ENCODE peak calls at places on chromosomes 2 and 18, in four cellular contexts. One of them, this sample, is unnamed.

GRCh38 chr2:8149985-8150547 is 531.8 kb upstream of the ID2 start:
- DNase-seq in right cardiac atrium: no peak
- DNase-seq in tibial artery: no peak
- DNase-seq in fibroblast of lung: peak; percentile 87
- DNase-seq in this sample: no peak

GRCh38 chr2:72989770-72990556 is 72.6 kb downstream of the EMX1 start:
- DNase-seq in fibroblast of lung: peak; percentile 60
- DNase-seq in right cardiac atrium: peak; percentile 79
- DNase-seq in tibial artery: peak; percentile 69
- DNase-seq in this sample: no peak

GRCh38 chr18:13889661-13890060 is 25.7 kb downstream of the MC2R start:
- DNase-seq in tibial artery: no peak
- DNase-seq in fibroblast of lung: peak; percentile 56
- DNase-seq in right cardiac atrium: no peak
- DNase-seq in this sample: no peak

GRCh38 chr2:161842751-161843433 is 218.7 kb downstream of the SLC4A10 start:
- DNase-seq in tibial artery: no peak
- DNase-seq in right cardiac atrium: no peak
- DNase-seq in fibroblast of lung: no peak
- DNase-seq in this sample: no peak

GRCh38 chr2:126792186-126792585 is 106.5 kb upstream of the TEX51 start:
- DNase-seq in fibroblast of lung: no peak
- DNase-seq in right cardiac atrium: no peak
- DNase-seq in tibial artery: peak; percentile 39
- DNase-seq in this sample: no peak

GRCh38 chr2:55391155-55391554 is 28.5 kb downstream of the CCDC88A start:
- DNase-seq in tibial artery: no peak
- DNase-seq in right cardiac atrium: no peak
- DNase-seq in fibroblast of lung: no peak
- DNase-seq in this sample: no peak

GRCh38 chr2:28765316-28765715 is 13.7 kb downstream of the PPP1CB start:
- DNase-seq in fibroblast of lung: peak; percentile 47
- DNase-seq in tibial artery: no peak
- DNase-seq in right cardiac atrium: no peak
- DNase-seq in this sample: no peak

GRCh38 chr18:13268035-13268700 is 49.6 kb downstream of the LDLRAD4 start:
- DNase-seq in right cardiac atrium: no peak
- DNase-seq in tibial artery: no peak
- DNase-seq in fibroblast of lung: peak; percentile 86
- DNase-seq in this sample: no peak

GRCh38 chr2:178457390-178457886 is 6.3 kb downstream of the PJVK start:
- DNase-seq in right cardiac atrium: no peak
- DNase-seq in fibroblast of lung: no peak
- DNase-seq in tibial artery: no peak
- DNase-seq in this sample: no peak

GRCh38 chr2:215537621-215538020 is 101.8 kb upstream of the FN1 start:
- DNase-seq in tibial artery: no peak
- DNase-seq in right cardiac atrium: no peak
- DNase-seq in fibroblast of lung: no peak
- DNase-seq in this sample: no peak

DNA sequence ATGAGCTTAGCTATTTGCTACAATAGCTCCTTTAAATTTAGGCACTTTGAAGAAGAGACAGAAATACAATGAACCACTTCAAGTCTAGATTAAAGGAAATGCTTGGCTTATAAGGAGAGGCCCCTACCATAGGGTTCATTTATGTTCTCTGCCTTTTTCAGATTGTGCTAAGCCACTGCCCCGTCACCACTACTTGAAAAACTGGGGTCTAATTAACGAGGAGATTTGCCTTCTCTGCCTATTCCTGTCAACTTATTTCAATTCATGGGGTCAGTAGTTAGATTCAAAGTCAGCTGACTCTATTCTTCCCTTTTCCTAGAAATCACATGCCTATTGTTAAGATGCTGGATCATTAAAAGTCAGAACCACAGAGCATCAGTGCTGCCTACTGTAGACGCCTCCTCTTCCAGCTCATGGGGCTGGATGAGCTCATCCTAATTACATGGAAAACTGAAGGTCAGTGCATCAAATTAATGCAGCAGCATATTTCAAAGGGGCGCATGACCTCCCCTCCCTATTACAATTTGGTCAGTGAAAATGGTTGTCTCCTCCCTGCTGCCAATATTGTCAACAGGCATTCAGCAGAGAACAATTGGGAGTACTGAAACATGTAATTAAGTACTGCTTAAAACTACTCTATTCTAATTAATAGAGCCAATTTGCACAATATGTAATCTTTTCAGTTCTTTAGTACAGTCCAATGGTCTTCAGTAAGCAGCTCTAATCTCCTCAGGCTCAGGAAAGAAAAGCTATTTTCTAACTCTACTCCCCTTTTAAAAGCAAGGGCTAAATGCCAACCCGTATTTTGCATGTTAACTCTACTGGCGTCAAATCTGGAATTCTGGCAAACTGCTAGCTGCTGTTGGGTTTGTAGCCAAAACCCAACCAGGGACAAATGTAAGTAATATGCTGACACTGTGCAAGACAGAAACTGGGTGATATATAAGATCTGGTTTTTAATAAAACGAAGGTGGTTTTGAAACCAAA is 117.3 kb upstream of the ITGB6 start:
- DNase-seq in right cardiac atrium: peak; percentile 65
- DNase-seq in tibial artery: peak; percentile 66
- DNase-seq in fibroblast of lung: peak; percentile 76
- DNase-seq in this sample: no peak
- H3K27ac ChIP-seq in right cardiac atrium: peak overlapping the region; percentile 67
- H3K27ac ChIP-seq in tibial artery: peak overlapping the region; percentile 53
- H3K27ac ChIP-seq in fibroblast of lung: no peak overlapping the region
- H3K27ac ChIP-seq in this sample: no peak overlapping the region

GRCh38 chr18:68800075-68800474 is 2.2 kb downstream of the CCDC102B start:
- DNase-seq in fibroblast of lung: peak; percentile 23
- DNase-seq in right cardiac atrium: no peak
- DNase-seq in tibial artery: no peak
- DNase-seq in this sample: no peak

GRCh38 chr18:68797901-68798300 is at the start of gene CCDC102B:
- DNase-seq in fibroblast of lung: peak; percentile 67
- DNase-seq in right cardiac atrium: peak; percentile 22
- DNase-seq in tibial artery: no peak
- DNase-seq in this sample: no peak

GRCh38 chr18:68803371-68803770 is 5.5 kb downstream of the CCDC102B start:
- DNase-seq in fibroblast of lung: peak; percentile 90
- DNase-seq in tibial artery: peak; percentile 78
- DNase-seq in right cardiac atrium: peak; percentile 89
- DNase-seq in this sample: no peak
- H3K27ac ChIP-seq in fibroblast of lung: peak overlapping the region; percentile 58
- H3K27ac ChIP-seq in tibial artery: no peak overlapping the region
- H3K27ac ChIP-seq in right cardiac atrium: no peak overlapping the region
- H3K27ac ChIP-seq in this sample: no peak overlapping the region

DNA sequence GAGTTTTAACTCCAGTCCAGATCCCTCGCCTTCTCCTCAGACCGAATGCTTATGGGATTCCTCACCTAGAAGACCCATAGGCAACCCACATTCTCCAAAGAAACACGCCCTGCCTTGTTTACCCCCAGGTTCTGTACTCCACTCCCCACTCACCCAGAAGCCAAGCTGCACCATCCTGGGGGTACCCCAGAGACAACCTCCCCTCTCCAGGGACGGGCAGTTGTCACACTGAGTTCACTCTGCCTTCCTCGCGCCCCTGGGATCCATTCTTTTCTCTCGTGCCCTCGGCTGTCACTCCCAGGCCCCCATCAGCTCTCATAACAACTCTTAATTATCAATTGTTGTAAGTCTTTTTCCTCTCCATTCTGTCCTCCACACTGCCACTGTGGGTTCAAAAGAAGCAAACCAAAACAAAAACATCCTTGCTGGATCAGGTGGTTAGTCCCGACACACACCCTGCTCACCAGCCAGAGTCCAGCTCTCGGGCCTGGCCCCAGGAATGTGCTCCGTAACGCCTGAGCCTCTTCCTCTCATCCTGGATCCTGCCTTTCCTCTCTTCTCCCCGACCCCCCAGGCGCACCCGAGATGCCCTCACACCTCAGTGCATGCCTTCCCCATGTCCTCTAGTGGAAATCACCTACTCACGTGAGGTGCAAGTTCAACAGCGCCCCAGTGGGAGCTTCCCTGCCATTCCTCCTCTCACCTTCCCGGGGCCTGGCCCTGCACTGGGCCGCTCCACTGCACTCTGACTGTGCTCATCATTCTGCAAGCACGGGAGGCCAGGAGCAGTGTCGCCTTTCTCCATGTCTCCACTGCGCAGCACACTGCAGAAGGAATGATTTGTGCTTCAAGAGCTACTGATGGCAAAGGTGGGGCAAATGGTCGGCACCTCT is 20.7 kb downstream of the COX7A2L start:
- DNase-seq in tibial artery: no peak
- DNase-seq in right cardiac atrium: no peak
- DNase-seq in fibroblast of lung: no peak
- DNase-seq in this sample: no peak
- H3K27ac ChIP-seq in tibial artery: no peak overlapping the region
- H3K27ac ChIP-seq in right cardiac atrium: no peak overlapping the region
- H3K27ac ChIP-seq in fibroblast of lung: no peak overlapping the region
- H3K27ac ChIP-seq in this sample: peak overlapping the region; percentile 77

DNA sequence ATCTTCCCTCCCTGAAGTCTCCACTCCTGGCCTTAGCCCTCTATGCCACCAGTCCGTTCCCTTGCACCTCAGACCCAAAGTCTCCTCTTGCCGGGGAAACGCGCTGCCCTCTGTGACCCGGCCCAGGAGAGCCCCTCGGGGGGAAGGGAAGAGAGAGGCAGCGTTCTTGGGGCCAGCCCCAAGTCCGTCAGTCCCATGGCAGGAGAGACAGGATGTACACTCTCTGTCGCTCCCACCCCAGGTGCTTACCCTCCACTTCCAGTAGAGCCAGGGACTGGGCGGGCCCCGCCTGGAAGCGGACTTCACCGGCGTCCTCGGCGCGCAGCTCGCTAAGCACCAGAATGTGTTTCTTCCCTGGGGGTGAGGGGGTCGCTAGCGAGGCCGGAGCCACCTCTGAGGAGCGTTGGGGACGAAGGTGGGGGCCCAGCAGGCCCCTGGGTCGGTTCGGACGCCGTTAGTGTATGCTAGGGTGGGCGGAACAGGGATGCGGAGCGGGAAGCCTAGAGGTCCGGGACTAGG is 8.1 kb downstream of the TMEM198 start:
- DNase-seq in tibial artery: no peak
- DNase-seq in right cardiac atrium: no peak
- DNase-seq in fibroblast of lung: no peak
- DNase-seq in this sample: no peak
- H3K27ac ChIP-seq in tibial artery: peak overlapping the region; percentile 46
- H3K27ac ChIP-seq in right cardiac atrium: no peak overlapping the region
- H3K27ac ChIP-seq in fibroblast of lung: no peak overlapping the region
- H3K27ac ChIP-seq in this sample: no peak overlapping the region

GRCh38 chr2:238853218-238853617 is 5.3 kb downstream of the TWIST2 start:
- DNase-seq in fibroblast of lung: no peak
- DNase-seq in right cardiac atrium: no peak
- DNase-seq in tibial artery: no peak
- DNase-seq in this sample: no peak
- H3K27ac ChIP-seq in fibroblast of lung: peak overlapping the region; percentile 74
- H3K27ac ChIP-seq in right cardiac atrium: no peak overlapping the region
- H3K27ac ChIP-seq in tibial artery: no peak overlapping the region
- H3K27ac ChIP-seq in this sample: no peak overlapping the region

GRCh38 chr2:121736140-121736461 is 574 bp downstream of the NIFK start:
- DNase-seq in fibroblast of lung: no peak
- DNase-seq in tibial artery: no peak
- DNase-seq in right cardiac atrium: no peak
- DNase-seq in this sample: no peak
- H3K27ac ChIP-seq in fibroblast of lung: peak overlapping the region; percentile 85
- H3K27ac ChIP-seq in tibial artery: peak overlapping the region; percentile 82
- H3K27ac ChIP-seq in right cardiac atrium: peak overlapping the region; percentile 31
- H3K27ac ChIP-seq in this sample: peak overlapping the region; percentile 39

GRCh38 chr2:190554357-190555006 is 20.0 kb upstream of the NEMP2 start:
- DNase-seq in fibroblast of lung: no peak
- DNase-seq in tibial artery: no peak
- DNase-seq in right cardiac atrium: no peak
- DNase-seq in this sample: no peak
- H3K27ac ChIP-seq in fibroblast of lung: no peak overlapping the region
- H3K27ac ChIP-seq in tibial artery: no peak overlapping the region
- H3K27ac ChIP-seq in right cardiac atrium: no peak overlapping the region
- H3K27ac ChIP-seq in this sample: no peak overlapping the region

This sample was measured in caudate nucleus.